ENCODE peak calls at places on chromosomes 4 and X, in seven cellular contexts. One of them, this sample, is unnamed.

GRCh38 chrX:115940888-115941332 is 229.6 kb upstream of the AGTR2 start:
- DNase-seq in SW480: no peak
- DNase-seq in T-helper 2 cell: no peak
- DNase-seq in DMS153: peak
- DNase-seq in heart right ventricle: no peak
- DNase-seq in cardiac muscle cell: peak
- DNase-seq in HT1080: no peak
- DNase-seq in this sample: peak

GRCh38 chr4:102832667-102833066 is 5.3 kb upstream of the UBE2D3 start:
- DNase-seq in SW480: no peak
- DNase-seq in T-helper 2 cell: no peak
- DNase-seq in DMS153: no peak
- DNase-seq in heart right ventricle: no peak
- DNase-seq in cardiac muscle cell: no peak
- DNase-seq in HT1080: no peak
- DNase-seq in this sample: no peak

GRCh38 chr4:112775801-112776200 is 138.9 kb downstream of the LARP7 start:
- DNase-seq in SW480: no peak
- DNase-seq in T-helper 2 cell: no peak
- DNase-seq in DMS153: no peak
- DNase-seq in heart right ventricle: no peak
- DNase-seq in cardiac muscle cell: no peak
- DNase-seq in HT1080: no peak
- DNase-seq in this sample: no peak

GRCh38 chrX:9369802-9370291 is 95.0 kb upstream of the TBL1X start:
- DNase-seq in SW480: peak
- DNase-seq in T-helper 2 cell: no peak
- DNase-seq in DMS153: no peak
- DNase-seq in heart right ventricle: no peak
- DNase-seq in cardiac muscle cell: peak
- DNase-seq in HT1080: no peak
- DNase-seq in this sample: no peak

GRCh38 chr4:169906821-169907220 is 119.4 kb downstream of the MFAP3L start:
- DNase-seq in SW480: no peak
- DNase-seq in T-helper 2 cell: no peak
- DNase-seq in DMS153: no peak
- DNase-seq in heart right ventricle: no peak
- DNase-seq in cardiac muscle cell: no peak
- DNase-seq in HT1080: no peak
- DNase-seq in this sample: no peak

GRCh38 chr4:137156054-137156453 is 376.2 kb downstream of the PCDH18 start:
- DNase-seq in SW480: no peak
- DNase-seq in T-helper 2 cell: no peak
- DNase-seq in DMS153: no peak
- DNase-seq in heart right ventricle: no peak
- DNase-seq in cardiac muscle cell: peak
- DNase-seq in HT1080: peak
- DNase-seq in this sample: no peak

GRCh38 chrX:72305286-72306084 is at the start of gene CITED1:
- DNase-seq in SW480: peak
- DNase-seq in T-helper 2 cell: no peak
- DNase-seq in DMS153: no peak
- DNase-seq in heart right ventricle: no peak
- DNase-seq in cardiac muscle cell: no peak
- DNase-seq in HT1080: no peak
- DNase-seq in this sample: no peak

GRCh38 chrX:21373637-21374162 is 518 bp upstream of the CNKSR2 start:
- DNase-seq in SW480: no peak
- DNase-seq in T-helper 2 cell: no peak
- DNase-seq in DMS153: no peak
- DNase-seq in heart right ventricle: peak
- DNase-seq in cardiac muscle cell: no peak
- DNase-seq in HT1080: no peak
- DNase-seq in this sample: peak

GRCh38 chr4:47482326-47482725 is 2.7 kb upstream of the ATP10D start:
- DNase-seq in SW480: no peak
- DNase-seq in T-helper 2 cell: no peak
- DNase-seq in DMS153: no peak
- DNase-seq in heart right ventricle: no peak
- DNase-seq in cardiac muscle cell: peak
- DNase-seq in HT1080: peak
- DNase-seq in this sample: no peak

GRCh38 chr4:181643466-181643865 is 599.7 kb upstream of the TENM3 start:
- DNase-seq in SW480: no peak
- DNase-seq in T-helper 2 cell: no peak
- DNase-seq in DMS153: no peak
- DNase-seq in heart right ventricle: no peak
- DNase-seq in cardiac muscle cell: no peak
- DNase-seq in HT1080: no peak
- DNase-seq in this sample: no peak

GRCh38 chr4:87806520-87806919 is 7.2 kb downstream of the IBSP start:
- DNase-seq in SW480: no peak
- DNase-seq in T-helper 2 cell: no peak
- DNase-seq in DMS153: no peak
- DNase-seq in heart right ventricle: no peak
- DNase-seq in cardiac muscle cell: peak
- DNase-seq in HT1080: peak
- DNase-seq in this sample: no peak

GRCh38 chrX:39821011-39821708 is 276.6 kb downstream of the BCOR start:
- DNase-seq in SW480: peak
- DNase-seq in T-helper 2 cell: no peak
- DNase-seq in DMS153: no peak
- DNase-seq in heart right ventricle: peak
- DNase-seq in cardiac muscle cell: peak
- DNase-seq in HT1080: no peak
- DNase-seq in this sample: no peak

GRCh38 chrX:39757971-39758370 is 339.8 kb downstream of the BCOR start:
- DNase-seq in SW480: no peak
- DNase-seq in T-helper 2 cell: no peak
- DNase-seq in DMS153: no peak
- DNase-seq in heart right ventricle: no peak
- DNase-seq in cardiac muscle cell: peak
- DNase-seq in HT1080: no peak
- DNase-seq in this sample: no peak

GRCh38 chr4:82500106-82500738 is 61.6 kb downstream of the TMEM150C start:
- DNase-seq in SW480: no peak
- DNase-seq in T-helper 2 cell: no peak
- DNase-seq in DMS153: no peak
- DNase-seq in heart right ventricle: no peak
- DNase-seq in cardiac muscle cell: peak
- DNase-seq in HT1080: no peak
- DNase-seq in this sample: no peak

GRCh38 chr4:82560853-82561744 is 689 bp downstream of the TMEM150C start:
- DNase-seq in SW480: no peak
- DNase-seq in T-helper 2 cell: no peak
- DNase-seq in DMS153: no peak
- DNase-seq in heart right ventricle: peak
- DNase-seq in cardiac muscle cell: no peak
- DNase-seq in HT1080: no peak
- DNase-seq in this sample: peak